ENCODE peak calls at places on chromosomes 3 and 15, in eight cellular contexts. W is GM19239; E is AG08396; R is NCI-H1436; H is NCI-H1930; J is mucosa of gallbladder; N is MG63; C is effector CD4-positive, alpha-beta T cell. U is an unnamed sample.

GRCh38 chr15:95921404-95921803 is 409.1 kb upstream of the NR2F2 start:
- DNase-seq in W (no peak), E (no peak), R (no peak), H (no peak), J (no peak), N (no peak), C (no peak), U (no peak)

GRCh38 chr3:173043757-173044156 is 97.3 kb downstream of the SPATA16 start:
- DNase-seq in W (no peak), E (no peak), R (no peak), H (no peak), J (no peak), N (no peak), C (no peak), U (no peak)

GRCh38 chr15:70356062-70356860 is 258.5 kb upstream of the TLE3 start:
- DNase-seq in W (no peak), E (no peak), R (no peak), H (no peak), J (no peak), N (no peak), C (no peak), U (no peak)

GRCh38 chr3:133955892-133956291 is 60.2 kb upstream of the RAB6B start:
- DNase-seq in W (no peak), E (no peak), R (peak; percentile 36), H (no peak), J (no peak), N (no peak), C (no peak), U (no peak)

GRCh38 chr15:63056843-63057242 is 14.3 kb downstream of the TPM1 start:
- DNase-seq in W (no peak), E (no peak), R (no peak), H (no peak), J (no peak), N (no peak), C (no peak), U (no peak)

GRCh38 chr15:68789921-68790575 is 30.6 kb downstream of the ANP32A start:
- DNase-seq in W (no peak), E (peak; percentile 32), R (no peak), H (no peak), J (no peak), N (no peak), C (no peak), U (no peak)

GRCh38 chr3:72681598-72681997 is 166.6 kb downstream of the SHQ1 start:
- DNase-seq in W (no peak), E (no peak), R (no peak), H (no peak), J (no peak), N (no peak), C (no peak), U (no peak)

GRCh38 chr3:188539631-188540194 is 385.8 kb downstream of the LPP start:
- DNase-seq in W (no peak), E (no peak), R (no peak), H (no peak), J (no peak), N (no peak), C (no peak), U (no peak)

GRCh38 chr3:10334461-10334860 is 13.5 kb upstream of the SEC13 start:
- DNase-seq in W (no peak), E (peak; percentile 60), R (no peak), H (no peak), J (no peak), N (no peak), C (no peak), U (peak; percentile 25)

GRCh38 chr3:71129611-71130515 is 453.7 kb downstream of the FOXP1 start:
- DNase-seq in W (no peak), E (no peak), R (no peak), H (no peak), J (no peak), N (no peak), C (peak; percentile 24), U (peak; percentile 49)

GRCh38 chr15:98150084-98150483 is 189.6 kb downstream of the ARRDC4 start:
- DNase-seq in W (no peak), E (no peak), R (no peak), H (no peak), J (no peak), N (no peak), C (no peak), U (no peak)

GRCh38 chr3:18119866-18120265 is 305.3 kb downstream of the SATB1 start:
- DNase-seq in W (no peak), E (no peak), R (no peak), H (no peak), J (no peak), N (no peak), C (no peak), U (no peak)

GRCh38 chr3:11238057-11238456 is 34.1 kb upstream of the ATG7 start:
- DNase-seq in W (no peak), E (peak; percentile 50), R (no peak), H (no peak), J (no peak), N (no peak), C (no peak), U (peak; percentile 89)

U was measured in PC-3.